ENCODE peak calls at places on chromosomes 1 and 21, in four cellular contexts. A is IMR-90, U is MM.1S, K is RWPE1. S is an unnamed sample.

GRCh38 chr1:11053758-11054137 is 6.1 kb downstream of the SRM start:
- DNase-seq in A (peak), K (no peak), U (peak), S (no peak)

GRCh38 chr1:111484391-111484790 is 10.6 kb downstream of the C1orf162 start:
- DNase-seq in U (no peak), A (no peak), K (no peak), S (no peak)

GRCh38 chr1:23065385-23065784 is 46.1 kb downstream of the KDM1A start:
- DNase-seq in U (no peak), K (no peak), A (no peak), S (no peak)

GRCh38 chr1:228308085-228308601 is 98.5 kb downstream of the TRIM11 start:
- DNase-seq in K (no peak), A (no peak), U (no peak), S (no peak)

GRCh38 chr1:44019398-44020044 is 11.7 kb downstream of the SLC6A9 start:
- DNase-seq in K (no peak), A (no peak), U (no peak), S (peak)

GRCh38 chr1:182968151-182968741 is 15.3 kb upstream of the SHCBP1L start:
- DNase-seq in K (peak), U (no peak), A (peak), S (no peak)

GRCh38 chr1:227897704-227898438 is 49.9 kb downstream of the WNT9A start:
- DNase-seq in K (no peak), A (no peak), U (no peak), S (no peak)

GRCh38 chr1:156581661-156582387 is 2.3 kb downstream of the TTC24 start:
- DNase-seq in K (no peak), A (no peak), U (no peak), S (no peak)

GRCh38 chr21:25934771-25935224 is 200.0 kb downstream of the GABPA start:
- DNase-seq in K (peak), U (peak), A (peak), S (no peak)

GRCh38 chr1:65009724-65010420 is 43.5 kb upstream of the JAK1 start:
- DNase-seq in U (no peak), K (no peak), A (no peak), S (no peak)

GRCh38 chr1:223203011-223203410 is 60.0 kb upstream of the TLR5 start:
- DNase-seq in K (no peak), A (no peak), U (no peak), S (no peak)

GRCh38 chr21:44403106-44404020 is 49.9 kb downstream of the TRPM2 start:
- DNase-seq in A (no peak), U (no peak), K (no peak), S (no peak)

GRCh38 chr21:36250423-36251075 is 69.4 kb upstream of the MORC3 start:
- DNase-seq in U (no peak), A (no peak), K (no peak), S (no peak)

GRCh38 chr1:156368889-156369684 is at the start of gene RHBG:
- DNase-seq in U (peak), K (peak), A (peak), S (no peak)

GRCh38 chr1:186409091-186409490 is 33.5 kb downstream of the ODR4 start:
- DNase-seq in K (no peak), U (peak), A (no peak), S (no peak)

GRCh38 chr1:152759453-152760173 is 1.8 kb downstream of the KPRP start:
- DNase-seq in K (peak), U (no peak), A (no peak), S (no peak)

GRCh38 chr21:39451332-39452206 is at the start of gene SH3BGR:
- DNase-seq in A (no peak), K (peak), U (no peak), S (no peak)

GRCh38 chr1:40769815-40770214 is 13.8 kb upstream of the KCNQ4 start:
- DNase-seq in U (no peak), A (no peak), K (no peak), S (no peak)

GRCh38 chr1:212285685-212286436 is 651 bp downstream of the PPP2R5A start:
- DNase-seq in U (peak), K (peak), A (peak), S (peak)

GRCh38 chr1:89602871-89603404 is 30.0 kb upstream of the LRRC8C start:
- DNase-seq in A (no peak), U (no peak), K (no peak), S (no peak)

GRCh38 chr1:93705897-93706500 is 24.4 kb upstream of the BCAR3 start:
- DNase-seq in U (no peak), K (peak), A (peak), S (no peak)

GRCh38 chr1:193036337-193037047 is 22.7 kb downstream of the UCHL5 start:
- DNase-seq in U (no peak), A (no peak), K (no peak), S (no peak)

GRCh38 chr21:29378814-29379213 is 80.1 kb downstream of the BACH1 start:
- DNase-seq in A (peak), U (no peak), K (no peak), S (no peak)

GRCh38 chr1:10646347-10646861 is 150.0 kb downstream of the CASZ1 start:
- DNase-seq in A (peak), U (no peak), K (peak), S (no peak)

GRCh38 chr1:3858231-3858981 is 1.1 kb downstream of the DFFB start:
- DNase-seq in K (peak), U (no peak), A (peak), S (no peak)

GRCh38 chr21:17195965-17196364 is 316.9 kb upstream of the CXADR start:
- DNase-seq in A (no peak), U (no peak), K (no peak), S (no peak)
- H3K27ac ChIP-seq in A (no peak), U (no peak), K (no peak), S (no peak)

GRCh38 chr1:230220907-230221306 is 153.9 kb downstream of the GALNT2 start:
- DNase-seq in K (no peak), U (no peak), A (no peak), S (no peak)
- H3K27ac ChIP-seq in K (no peak), U (no peak), A (no peak), S (no peak)

DNA sequence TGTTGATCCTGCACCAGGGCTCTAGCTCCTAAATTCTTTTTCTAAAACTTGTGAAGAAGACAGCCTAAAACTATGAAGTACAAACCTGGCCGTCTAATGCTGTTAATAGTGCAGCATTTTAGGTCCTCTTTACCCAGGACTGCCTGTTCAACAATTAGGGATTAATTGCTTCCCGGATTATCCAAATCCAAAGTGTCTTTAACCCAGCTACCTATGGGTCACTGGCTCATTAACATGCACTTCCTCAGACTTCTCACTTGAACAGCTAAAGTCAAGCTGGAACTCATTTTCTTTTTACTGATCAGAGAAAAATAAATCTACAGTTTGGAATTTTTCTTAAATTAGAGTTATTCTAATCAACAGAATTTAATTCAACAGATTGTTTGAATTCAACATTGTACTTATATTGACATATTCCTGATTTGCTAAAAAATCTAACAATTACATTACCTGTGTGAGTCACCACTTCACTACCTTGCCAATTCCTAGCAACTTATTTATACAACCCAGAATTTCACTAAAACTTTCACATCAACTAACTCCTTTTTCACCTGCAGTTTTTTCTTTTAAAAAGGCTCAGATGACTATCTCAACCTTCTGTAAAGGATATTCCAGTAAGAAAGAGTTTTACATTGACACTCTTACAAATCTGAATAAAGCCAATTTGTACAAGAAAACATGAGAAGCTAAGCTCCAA is 3.3 kb downstream of the HNRNPU start:
- DNase-seq in K (no peak), A (no peak), U (no peak), S (no peak)
- H3K27ac ChIP-seq in K (no peak), A (no peak), U (no peak), S (peak)

GRCh38 chr1:48841945-48842344 is 65.3 kb upstream of the BEND5 start:
- DNase-seq in U (no peak), A (no peak), K (no peak), S (no peak)
- H3K27ac ChIP-seq in U (no peak), A (no peak), K (no peak), S (no peak)

DNA sequence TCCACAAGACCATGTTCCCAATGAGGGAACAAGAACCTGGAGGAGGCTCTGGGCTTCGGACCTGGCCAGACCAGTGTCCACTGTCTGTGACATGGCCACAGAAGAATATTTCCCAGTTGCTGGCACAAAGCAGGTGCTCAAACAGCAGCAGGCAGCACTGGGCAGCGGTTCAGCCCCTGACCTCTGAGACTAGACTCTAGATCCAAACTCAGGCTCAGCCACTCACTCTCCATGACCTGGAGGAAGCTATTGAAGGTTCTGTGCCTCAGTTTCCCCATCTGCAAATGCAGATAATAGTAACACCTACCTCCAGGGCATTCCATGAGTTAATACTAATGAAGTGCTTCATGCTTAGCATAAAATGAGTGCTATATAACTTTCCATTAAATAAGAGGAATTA is 8.0 kb downstream of the TMPRSS2 start:
- DNase-seq in A (no peak), U (no peak), K (no peak), S (no peak)
- H3K27ac ChIP-seq in A (no peak), U (no peak), K (no peak), S (no peak)